ENCODE peak calls at places on chromosomes 4 and X, in five cellular contexts. O, W, L, A and I are unnamed samples.

GRCh38 chr4:89661490-89661889 is 175.5 kb downstream of the SNCA start:
- DNase-seq in O (no peak), W (no peak), L (peak; percentile 36), A (no peak), I (no peak)

GRCh38 chr4:100644150-100644549 is 126.3 kb upstream of the EMCN start:
- DNase-seq in O (no peak), W (no peak), L (no peak), A (no peak), I (no peak)

GRCh38 chr4:40722576-40723161 is 27.1 kb upstream of the NSUN7 start:
- DNase-seq in O (no peak), W (no peak), L (no peak), A (peak; percentile 66), I (no peak)

GRCh38 chr4:140448162-140448561 is 20.7 kb upstream of the CLGN start:
- DNase-seq in O (no peak), W (no peak), L (peak; percentile 68), A (no peak), I (no peak)

GRCh38 chr4:146033149-146033548 is 94.5 kb upstream of the ZNF827 start:
- DNase-seq in O (no peak), W (peak; percentile 74), L (no peak), A (peak; percentile 82), I (no peak)

GRCh38 chr4:71221510-71222466 is 117.0 kb upstream of the SLC4A4 start:
- DNase-seq in O (no peak), W (no peak), L (peak; percentile 25), A (no peak), I (no peak)

GRCh38 chrX:43618376-43619205 is 37.5 kb upstream of the MAOA start:
- DNase-seq in O (no peak), W (no peak), L (no peak), A (peak; percentile 45), I (no peak)

GRCh38 chr4:64713256-64713840 is 304.1 kb upstream of the TECRL start:
- DNase-seq in O (no peak), W (no peak), L (peak; percentile 81), A (no peak), I (no peak)

GRCh38 chrX:135170877-135171519 is at the start of gene CT55:
- DNase-seq in O (no peak), W (no peak), L (no peak), A (no peak), I (no peak)

GRCh38 chr4:15027921-15028435 is 25.7 kb downstream of the CPEB2 start:
- DNase-seq in O (no peak), W (no peak), L (no peak), A (no peak), I (no peak)

GRCh38 chr4:7799723-7800122 is 139.9 kb downstream of the AFAP1 start:
- DNase-seq in O (no peak), W (no peak), L (no peak), A (no peak), I (no peak)

GRCh38 chr4:115323106-115323684 is 209.8 kb upstream of the NDST4 start:
- DNase-seq in O (no peak), W (no peak), L (no peak), A (no peak), I (no peak)

GRCh38 chrX:43861750-43862149 is 20.5 kb downstream of the MAOB start:
- DNase-seq in O (no peak), W (no peak), L (peak; percentile 61), A (no peak), I (no peak)

GRCh38 chr4:41832961-41833360 is 84.4 kb upstream of the PHOX2B start:
- DNase-seq in O (no peak), W (no peak), L (no peak), A (no peak), I (no peak)

GRCh38 chr4:52107336-52107735 is 56.2 kb downstream of the SPATA18 start:
- DNase-seq in O (no peak), W (no peak), L (peak; percentile 26), A (no peak), I (no peak)

GRCh38 chr4:147610666-147611065 is 6.5 kb upstream of the TMEM184C start:
- DNase-seq in O (no peak), W (no peak), L (no peak), A (no peak), I (no peak)

GRCh38 chr4:14177987-14178386 is 550.5 kb upstream of the BOD1L1 start:
- DNase-seq in O (no peak), W (no peak), L (no peak), A (no peak), I (no peak)

GRCh38 chrX:154354516-154354915 is 19.9 kb downstream of the FLNA start:
- DNase-seq in O (no peak), W (no peak), L (no peak), A (no peak), I (no peak)

GRCh38 chrX:96314974-96315373 is 369.7 kb upstream of the DIAPH2 start:
- DNase-seq in O (no peak), W (no peak), L (peak; percentile 66), A (no peak), I (no peak)

GRCh38 chr4:189850239-189850856 is 90.3 kb upstream of the FRG1 start:
- DNase-seq in O (no peak), W (no peak), L (no peak), A (no peak), I (no peak)

GRCh38 chrX:130085551-130085986 is 24.7 kb downstream of the ELF4 start:
- DNase-seq in O (no peak), W (no peak), L (no peak), A (no peak), I (no peak)

GRCh38 chrX:123859409-123859827 is 435 bp upstream of the XIAP start:
- DNase-seq in O (no peak), W (peak; percentile 76), L (peak; percentile 72), A (peak; percentile 79), I (no peak)

GRCh38 chrX:40644175-40644574 is 3.2 kb downstream of the CXorf38 start:
- DNase-seq in O (no peak), W (no peak), L (no peak), A (no peak), I (no peak)

GRCh38 chr4:76658231-76659102 is 223.4 kb downstream of the SHROOM3 start:
- DNase-seq in O (no peak), W (no peak), L (peak; percentile 79), A (no peak), I (no peak)

GRCh38 chr4:137755033-137755471 is 222.8 kb upstream of the PCDH18 start:
- DNase-seq in O (no peak), W (no peak), L (peak; percentile 53), A (no peak), I (no peak)

GRCh38 chr4:86968477-86969015 is 33.7 kb downstream of the AFF1 start:
- DNase-seq in O (no peak), W (no peak), L (no peak), A (no peak), I (no peak)

GRCh38 chrX:112946227-112946626 is 105.6 kb upstream of the AMOT start:
- DNase-seq in O (no peak), W (no peak), L (no peak), A (no peak), I (no peak)

GRCh38 chr4:85613901-85614300 is 139.0 kb downstream of the ARHGAP24 start:
- DNase-seq in O (no peak), W (no peak), L (no peak), A (no peak), I (no peak)

GRCh38 chr4:15021301-15021700 is 19.0 kb downstream of the CPEB2 start:
- DNase-seq in O (no peak), W (no peak), L (no peak), A (no peak), I (no peak)

GRCh38 chrX:128396601-128397000 is 344.4 kb upstream of the ACTRT1 start:
- DNase-seq in O (no peak), W (no peak), L (peak; percentile 3), A (no peak), I (no peak)

GRCh38 chrX:9708923-9709553 is 56.6 kb downstream of the GPR143 start:
- DNase-seq in O (peak; percentile 78), W (peak; percentile 79), L (peak; percentile 76), A (peak; percentile 78), I (peak; percentile 77)

GRCh38 chr4:15438939-15439524 is 11.2 kb downstream of the C1QTNF7 start:
- DNase-seq in O (no peak), W (no peak), L (no peak), A (no peak), I (no peak)

GRCh38 chr4:168167714-168168284 is 75.5 kb downstream of the ANXA10 start:
- DNase-seq in O (no peak), W (no peak), L (peak; percentile 30), A (no peak), I (no peak)

GRCh38 chr4:74539043-74539790 is 94.3 kb downstream of the AREG start:
- DNase-seq in O (no peak), W (no peak), L (peak; percentile 12), A (no peak), I (no peak)

GRCh38 chrX:101217689-101218088 is 1.9 kb upstream of the DRP2 start:
- DNase-seq in O (no peak), W (no peak), L (no peak), A (no peak), I (no peak)

DNA sequence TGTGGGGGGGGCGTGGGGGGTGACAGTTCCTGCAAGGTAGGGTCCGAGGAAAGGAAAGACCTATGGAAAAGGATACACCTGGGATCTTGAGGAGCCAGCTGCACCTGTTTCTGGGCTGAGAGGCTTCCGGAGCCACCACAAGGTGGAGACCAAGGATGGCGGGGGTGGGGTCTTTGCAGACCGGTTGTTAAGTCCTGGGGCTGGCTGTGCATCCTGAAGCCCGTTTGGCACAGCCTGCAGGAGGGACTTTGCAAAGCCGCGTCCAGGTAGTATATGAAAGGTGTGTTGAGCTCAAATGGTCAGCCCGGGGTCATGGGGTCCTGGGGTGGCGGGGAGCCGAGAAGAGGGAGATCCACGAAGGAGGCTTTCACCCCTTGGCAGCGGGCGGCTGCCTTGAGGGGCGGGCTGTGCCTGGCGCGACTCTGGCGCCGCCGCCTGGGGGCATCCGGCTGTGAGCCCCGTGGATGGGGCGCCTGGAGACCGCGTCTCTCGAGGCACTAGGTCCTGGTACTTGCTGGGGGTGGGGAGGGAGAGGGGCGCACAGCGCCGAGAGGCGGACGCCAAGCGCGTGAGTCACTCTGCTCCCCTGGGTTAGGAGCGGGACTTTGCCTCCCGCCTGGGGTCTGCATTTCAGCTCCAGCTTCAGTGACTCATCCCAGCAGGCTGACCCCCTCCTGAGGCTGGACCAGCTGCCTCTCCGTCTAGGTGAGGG is 58.2 kb upstream of the DYNLT3 start:
- DNase-seq in O (no peak), W (peak; percentile 25), L (no peak), A (no peak), I (peak; percentile 64)
- TF ChIP-seq CTCF in O (no peak), W (no peak), L (no peak), A (no peak), I (peak; percentile 24)

GRCh38 chr4:150145090-150145949 is 67.1 kb downstream of the DCLK2 start:
- DNase-seq in O (no peak), W (no peak), L (peak; percentile 37), A (no peak), I (no peak)
- TF ChIP-seq CTCF in O (no peak), W (no peak), L (peak; percentile 35), A (no peak), I (peak; percentile 57)

DNA sequence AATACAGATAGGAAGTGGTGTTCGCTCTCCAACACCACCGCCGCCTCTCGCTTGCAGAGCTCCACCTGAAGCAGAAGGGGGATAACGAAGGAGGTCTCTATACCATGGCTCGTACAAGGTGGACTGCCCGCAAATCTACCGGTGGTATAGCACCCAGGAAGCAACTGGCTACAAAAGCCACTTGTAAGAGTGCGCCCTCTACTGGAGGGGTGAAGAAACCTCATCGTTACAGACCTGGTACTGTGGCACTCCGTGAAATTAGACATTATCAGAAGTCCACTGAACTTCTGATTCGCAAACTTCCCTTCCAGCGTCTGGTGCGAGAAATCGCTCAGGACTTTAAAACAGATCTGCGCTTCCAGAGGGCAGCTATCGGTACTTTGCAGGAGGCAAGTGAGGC is 5.2 kb upstream of the BMP15 start:
- DNase-seq in O (no peak), W (no peak), L (peak; percentile 45), A (peak; percentile 21), I (no peak)
- TF ChIP-seq CTCF in O (no peak), W (no peak), L (peak; percentile 62), A (peak; percentile 44), I (peak; percentile 58)

GRCh38 chr4:4480685-4481393 is 61.0 kb downstream of the STX18 start:
- DNase-seq in O (no peak), W (no peak), L (no peak), A (no peak), I (no peak)
- TF ChIP-seq CTCF in O (no peak), W (no peak), L (peak; percentile 53), A (peak; percentile 12), I (peak; percentile 80)